ENCODE peak calls at places on chromosomes 3 and 15, in eight cellular contexts. J is NCI-H1436; O is ascending aorta; C is heart right ventricle; L is natural killer cell treated with Interleukin-12 subunit alpha and Interleukin-12 subunit beta and Interleukin-15 and Interleukin-18, amount 100 ng/mL, for 72 hours; X is HCEC 1CT; M is H4; S is HT-29. Q is an unnamed sample.

GRCh38 chr3:134375542-134376384 is 1.5 kb upstream of the AMOTL2 start:
- DNase-seq in S (no peak), C (no peak), M (no peak), L (peak; percentile 37), X (no peak), O (peak; percentile 53), J (no peak), Q (peak; percentile 61)

GRCh38 chr15:92077353-92078080 is 224.0 kb downstream of the SLCO3A1 start:
- DNase-seq in S (peak; percentile 84), M (peak; percentile 76), X (peak; percentile 60), L (peak; percentile 70), O (peak; percentile 86), J (peak; percentile 61), C (peak; percentile 83), Q (peak; percentile 78)

GRCh38 chr3:15266510-15267376 is 60.7 kb downstream of the CAPN7 start:
- DNase-seq in L (no peak), X (no peak), J (no peak), C (no peak), M (no peak), O (no peak), S (no peak), Q (no peak)

GRCh38 chr15:73685561-73685960 is 1.4 kb downstream of the CD276 start:
- DNase-seq in X (no peak), M (no peak), O (peak; percentile 43), C (no peak), S (no peak), L (no peak), J (no peak), Q (no peak)

GRCh38 chr3:82144811-82145210 is 383.4 kb upstream of the GBE1 start:
- DNase-seq in L (no peak), C (no peak), M (no peak), J (no peak), X (no peak), S (no peak), O (no peak), Q (no peak)

GRCh38 chr3:11803977-11804903 is 42.4 kb downstream of the TAMM41 start:
- DNase-seq in L (no peak), X (peak; percentile 72), M (peak; percentile 63), C (peak; percentile 16), J (peak; percentile 1), S (peak; percentile 39), O (no peak), Q (no peak)

GRCh38 chr3:125587039-125587664 is 8.1 kb downstream of the OSBPL11 start:
- DNase-seq in X (peak; percentile 11), O (no peak), J (no peak), M (no peak), S (no peak), L (no peak), C (no peak), Q (no peak)

GRCh38 chr3:42653560-42654330 is at the start of gene ZBTB47:
- DNase-seq in L (no peak), M (no peak), C (peak; percentile 72), S (no peak), O (peak; percentile 89), J (no peak), X (peak; percentile 48), Q (peak; percentile 91)

GRCh38 chr15:99981223-99981647 is 248.0 kb upstream of the LYSMD4 start:
- DNase-seq in X (no peak), O (no peak), C (no peak), L (peak; percentile 51), J (no peak), S (no peak), M (no peak), Q (no peak)

GRCh38 chr3:107796786-107797185 is 274.0 kb downstream of the BBX start:
- DNase-seq in C (no peak), L (no peak), J (no peak), S (peak; percentile 61), M (peak; percentile 40), X (peak; percentile 47), O (no peak), Q (no peak)